ENCODE peak calls at places on chromosomes 2 and 18, in seven cellular contexts. T is colonic mucosa, C is PC-9, W is gastrocnemius medialis, V is neural progenitor cell, N is RWPE2, A is aorta. S is an unnamed sample.

GRCh38 chr2:157887946-157888345 is 11.8 kb upstream of the ACVR1 start:
- DNase-seq in T (no peak), N (no peak), A (no peak), W (no peak), V (no peak), C (no peak), S (no peak)

GRCh38 chr2:235813398-235813797 is 319.6 kb downstream of the AGAP1 start:
- DNase-seq in W (no peak), V (no peak), N (no peak), T (no peak), A (no peak), C (no peak), S (no peak)

GRCh38 chr2:231367178-231367577 is 28.3 kb upstream of the B3GNT7 start:
- DNase-seq in N (peak; percentile 17), V (no peak), A (no peak), T (no peak), C (no peak), W (no peak), S (peak; percentile 28)

GRCh38 chr18:55265916-55266488 is 306.7 kb upstream of the CCDC68 start:
- DNase-seq in C (no peak), T (no peak), W (no peak), V (no peak), A (no peak), N (no peak), S (no peak)

GRCh38 chr2:39867268-39867667 is 88.2 kb upstream of the THUMPD2 start:
- DNase-seq in N (no peak), V (no peak), C (no peak), A (no peak), W (no peak), T (no peak), S (no peak)

GRCh38 chr2:222837643-222838056 is 23.2 kb upstream of the ACSL3 start:
- DNase-seq in V (no peak), T (no peak), W (no peak), A (no peak), N (peak; percentile 76), C (peak; percentile 75), S (no peak)

GRCh38 chr2:226247289-226248275 is 552.0 kb downstream of the IRS1 start:
- DNase-seq in W (no peak), A (no peak), V (no peak), C (no peak), N (no peak), T (no peak), S (no peak)

GRCh38 chr2:207599641-207600040 is 25.6 kb downstream of the METTL21A start:
- DNase-seq in V (no peak), N (no peak), W (no peak), A (no peak), C (no peak), T (no peak), S (no peak)

GRCh38 chr2:61658841-61659780 is 121.0 kb upstream of the XPO1 start:
- DNase-seq in V (peak; percentile 80), C (no peak), N (no peak), T (no peak), W (peak; percentile 74), A (no peak), S (no peak)

DNA sequence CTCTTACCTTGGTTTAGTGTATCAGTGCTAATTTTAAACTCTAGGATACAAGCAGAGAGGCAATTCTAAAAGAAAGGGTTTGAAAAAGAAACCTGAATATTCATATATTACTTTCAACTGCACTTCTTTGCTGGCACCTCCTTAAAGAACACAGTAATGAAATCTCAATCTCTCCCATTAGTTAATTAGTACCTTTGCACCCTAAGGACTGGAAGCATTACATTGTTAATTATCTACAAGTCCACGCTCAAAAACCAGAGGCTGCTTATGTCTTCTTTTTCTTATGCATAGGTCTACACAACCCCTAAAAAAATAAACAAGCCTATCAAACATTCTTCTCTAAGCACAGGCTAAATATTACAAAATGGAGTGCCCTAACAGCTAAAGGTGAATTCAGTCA is 20.2 kb downstream of the EPHA4 start:
- DNase-seq in V (no peak), C (no peak), N (no peak), W (no peak), A (no peak), T (no peak), S (no peak)
- H3K27me3 ChIP-seq in V (no peaks in the 10 kb centered on the region), C (no peaks in the 10 kb centered on the region), N (no peaks in the 10 kb centered on the region), W (no peaks in the 10 kb centered on the region), A (no peaks in the 10 kb centered on the region), T (no peaks in the 10 kb centered on the region), S (no peaks in the 10 kb centered on the region)

DNA sequence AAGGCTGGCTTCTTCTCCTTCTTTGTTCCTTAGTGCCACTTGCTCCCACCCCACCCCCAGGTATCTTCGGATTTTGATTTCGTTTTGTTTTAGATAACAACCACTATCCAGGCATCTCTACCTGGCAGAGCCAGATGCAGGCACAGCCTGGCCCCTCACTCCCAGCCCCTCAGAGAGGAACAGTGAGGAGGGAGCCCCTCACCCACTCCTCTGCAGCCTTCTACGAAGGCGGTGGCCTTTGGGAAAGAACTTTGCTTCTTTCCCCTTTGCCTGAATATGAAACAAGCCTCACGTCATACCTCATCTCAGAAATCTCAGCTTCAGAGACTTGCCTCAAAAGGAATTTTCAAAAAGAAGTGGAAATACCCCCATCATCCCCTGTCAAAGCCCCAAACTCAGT is 6.3 kb upstream of the CYP26B1 start:
- DNase-seq in V (no peak), C (no peak), W (no peak), A (no peak), N (peak; percentile 3), T (no peak), S (no peak)
- H3K27me3 ChIP-seq in V (peaks cover 40% of the 10 kb centered on the region), C (peaks cover 11% of the 10 kb centered on the region), W (peaks cover 12% of the 10 kb centered on the region), A (no peaks in the 10 kb centered on the region), N (peaks cover 13% of the 10 kb centered on the region), T (peaks cover 12% of the 10 kb centered on the region), S (peaks cover 38% of the 10 kb centered on the region)

DNA sequence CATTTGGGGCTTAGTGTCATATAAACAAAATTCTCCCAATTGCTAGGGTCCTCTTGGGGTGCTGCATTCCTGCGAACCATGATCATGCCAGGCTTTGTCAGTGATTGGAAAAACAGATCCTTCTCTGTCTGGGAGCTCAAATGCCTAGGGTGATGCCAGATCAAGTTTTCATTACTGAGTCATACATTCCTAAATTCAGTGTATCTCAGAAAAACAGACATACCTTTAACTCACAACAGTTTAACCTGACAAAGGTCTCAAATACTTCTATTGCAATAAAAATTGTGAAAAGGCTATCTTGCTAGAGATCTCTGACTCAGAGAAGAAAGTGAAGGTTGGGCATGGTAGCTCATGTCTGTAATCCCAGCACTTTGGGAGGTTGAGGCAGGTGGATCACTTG is 86.9 kb downstream of the SH3YL1 start:
- DNase-seq in N (no peak), C (peak; percentile 39), A (no peak), W (no peak), T (no peak), V (no peak), S (no peak)
- H3K27me3 ChIP-seq in N (no peaks in the 10 kb centered on the region), C (no peaks in the 10 kb centered on the region), A (no peaks in the 10 kb centered on the region), W (no peaks in the 10 kb centered on the region), T (no peaks in the 10 kb centered on the region), V (no peaks in the 10 kb centered on the region), S (no peaks in the 10 kb centered on the region)

GRCh38 chr2:232488721-232489300 is 1.2 kb upstream of the ECEL1 start:
- DNase-seq in C (no peak), T (no peak), W (no peak), A (peak; percentile 26), N (peak; percentile 28), V (no peak), S (peak; percentile 7)

GRCh38 chr2:232487385-232488096 is at the start of gene ECEL1:
- DNase-seq in A (peak; percentile 37), N (peak; percentile 33), V (peak; percentile 78), T (no peak), C (no peak), W (no peak), S (no peak)

GRCh38 chr2:232489516-232490220 is 2.0 kb upstream of the ECEL1 start:
- DNase-seq in T (no peak), N (peak; percentile 38), W (no peak), A (peak; percentile 16), C (no peak), V (no peak), S (peak; percentile 22)

GRCh38 chr2:232486558-232487384 is 863 bp downstream of the ECEL1 start:
- DNase-seq in W (no peak), A (no peak), V (no peak), T (no peak), N (peak; percentile 27), C (no peak), S (peak; percentile 42)

GRCh38 chr2:232488097-232488711 is 570 bp upstream of the ECEL1 start:
- DNase-seq in A (peak; percentile 29), W (no peak), T (no peak), N (peak; percentile 38), C (no peak), V (peak; percentile 70), S (peak; percentile 34)
- H3K27me3 ChIP-seq in A (no peaks in the 10 kb centered on the region), W (peaks cover 41% of the 10 kb centered on the region), T (peaks cover 42% of the 10 kb centered on the region), N (peaks cover 48% of the 10 kb centered on the region), C (no peaks in the 10 kb centered on the region), V (peaks cover 73% of the 10 kb centered on the region), S (peaks cover 69% of the 10 kb centered on the region)

GRCh38 chr2:229708335-229708734 is 6.0 kb downstream of the DNER start:
- DNase-seq in C (no peak), V (no peak), W (no peak), T (no peak), A (no peak), N (no peak), S (no peak)
- H3K27me3 ChIP-seq in C (peaks cover 11% of the 10 kb centered on the region), V (peaks cover 43% of the 10 kb centered on the region), W (peaks cover 28% of the 10 kb centered on the region), T (peaks cover 12% of the 10 kb centered on the region), A (no peaks in the 10 kb centered on the region), N (peaks cover 21% of the 10 kb centered on the region), S (peaks cover 21% of the 10 kb centered on the region)

GRCh38 chr2:174338155-174338495 is 3.4 kb downstream of the SP9 start:
- DNase-seq in V (no peak), T (no peak), N (no peak), A (no peak), W (no peak), C (no peak), S (no peak)
- H3K27me3 ChIP-seq in V (peaks cover 100% of the 10 kb centered on the region), T (peaks cover 93% of the 10 kb centered on the region), N (peaks cover 99% of the 10 kb centered on the region), A (no peaks in the 10 kb centered on the region), W (peaks cover 93% of the 10 kb centered on the region), C (no peaks in the 10 kb centered on the region), S (peaks cover 99% of the 10 kb centered on the region)

GRCh38 chr18:79598885-79599175 is 80.8 kb upstream of the CTDP1 start:
- DNase-seq in W (no peak), T (no peak), N (peak; percentile 24), V (no peak), C (no peak), A (no peak), S (peak; percentile 22)

GRCh38 chr18:79600596-79600995 is 79.0 kb upstream of the CTDP1 start:
- DNase-seq in A (no peak), N (no peak), V (no peak), W (no peak), C (no peak), T (no peak), S (peak; percentile 4)

GRCh38 chr18:79598046-79598884 is 81.3 kb upstream of the CTDP1 start:
- DNase-seq in W (no peak), C (no peak), A (peak; percentile 34), N (peak; percentile 52), T (no peak), V (no peak), S (peak; percentile 37)

GRCh38 chr18:79600141-79600540 is 79.5 kb upstream of the CTDP1 start:
- DNase-seq in T (no peak), W (no peak), N (peak; percentile 47), V (no peak), C (no peak), A (no peak), S (peak; percentile 37)

DNA sequence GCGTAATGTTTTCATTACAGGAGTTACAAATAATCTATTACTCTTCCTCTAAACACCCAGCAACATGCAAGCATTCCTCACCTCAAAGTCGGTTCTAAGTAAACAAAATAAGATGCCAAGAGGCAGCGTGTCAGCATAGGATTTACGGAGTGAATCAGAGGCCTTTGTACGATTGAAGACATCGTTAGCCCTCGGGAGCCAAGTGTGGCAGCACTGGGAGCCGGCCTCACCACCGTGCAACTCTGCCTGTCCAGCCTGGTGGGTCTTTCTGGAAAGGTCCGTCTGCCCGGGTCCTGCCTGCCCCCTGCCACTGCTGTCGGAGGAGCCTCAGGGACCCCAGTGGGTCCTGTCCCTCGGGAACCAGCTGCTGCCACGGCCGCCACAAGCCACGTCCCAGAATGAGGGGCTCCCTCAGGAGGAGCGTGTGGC is 80.1 kb upstream of the CTDP1 start:
- DNase-seq in A (no peak), C (no peak), V (no peak), T (no peak), W (no peak), N (peak; percentile 43), S (peak; percentile 36)
- H3K27me3 ChIP-seq in A (no peaks in the 10 kb centered on the region), C (peaks cover 91% of the 10 kb centered on the region), V (no peaks in the 10 kb centered on the region), T (no peaks in the 10 kb centered on the region), W (peaks cover 2% of the 10 kb centered on the region), N (peaks cover 26% of the 10 kb centered on the region), S (peaks cover 18% of the 10 kb centered on the region)

S was measured in lower lobe of right lung.